ENCODE peak calls at places on chromosomes 11 and 22, in eight cellular contexts. N is memory B cell; C is LoVo; H is NCI-H1105; K is RPMI8226; O is EH; T is stimulated activated CD4-positive, alpha-beta T cell treated with anti-CD3 and anti-CD28 coated beads, TNF-alpha, amount 100 ng/mL, for 4 hours; D is SK-N-DZ. W is an unnamed sample.

GRCh38 chr11:29934115-29934638 is 82.7 kb downstream of the KCNA4 start:
- DNase-seq in D (no peak), T (no peak), K (no peak), H (no peak), O (no peak), N (no peak), C (no peak), W (no peak)

GRCh38 chr11:66637557-66638176 is 836 bp upstream of the RBM4 start:
- DNase-seq in O (peak; percentile 14), D (peak; percentile 18), T (no peak), N (no peak), H (no peak), K (no peak), C (peak; percentile 21), W (no peak)

GRCh38 chr22:42803454-42803853 is 53.6 kb downstream of the ARFGAP3 start:
- DNase-seq in H (no peak), C (no peak), T (no peak), K (no peak), D (no peak), O (no peak), N (no peak), W (no peak)

GRCh38 chr11:15378941-15379340 is 264.2 kb downstream of the INSC start:
- DNase-seq in T (no peak), N (no peak), D (no peak), O (no peak), H (no peak), K (no peak), C (no peak), W (no peak)

GRCh38 chr11:66221726-66222236 is 46.7 kb upstream of the RAB1B start:
- DNase-seq in O (no peak), K (no peak), H (no peak), D (no peak), C (no peak), N (no peak), T (no peak), W (peak; percentile 27)

GRCh38 chr11:46369458-46370152 is 11.9 kb upstream of the MDK start:
- DNase-seq in O (peak; percentile 76), N (no peak), C (peak; percentile 37), K (peak; percentile 51), D (peak; percentile 92), T (no peak), H (peak; percentile 38), W (no peak)

GRCh38 chr11:82557274-82557673 is 176.4 kb downstream of the FAM181B start:
- DNase-seq in D (no peak), N (peak; percentile 15), C (no peak), K (peak; percentile 86), H (no peak), O (no peak), T (no peak), W (peak; percentile 7)

GRCh38 chr11:64533501-64533900 is 57.5 kb upstream of the SLC22A12 start:
- DNase-seq in C (no peak), K (no peak), D (no peak), N (no peak), H (no peak), T (no peak), O (no peak), W (no peak)

GRCh38 chr11:76147106-76147735 is 59.1 kb downstream of the WNT11 start:
- DNase-seq in D (no peak), K (no peak), N (no peak), H (no peak), O (no peak), C (peak; percentile 69), T (no peak), W (no peak)

GRCh38 chr11:35087648-35088047 is 51.3 kb upstream of the CD44 start:
- DNase-seq in O (peak; percentile 26), T (no peak), H (no peak), N (no peak), K (no peak), D (no peak), C (no peak), W (no peak)

GRCh38 chr22:42468841-42469240 is 36.6 kb upstream of the NFAM1 start:
- DNase-seq in C (no peak), D (no peak), N (no peak), H (no peak), O (no peak), K (no peak), T (no peak), W (no peak)

GRCh38 chr22:21796863-21797262 is 61.3 kb upstream of the YPEL1 start:
- DNase-seq in H (no peak), C (no peak), N (no peak), T (no peak), O (no peak), K (no peak), D (no peak), W (no peak)

GRCh38 chr22:20957691-20958440 is 9.2 kb upstream of the AIFM3 start:
- DNase-seq in C (no peak), H (no peak), O (peak; percentile 41), K (no peak), D (no peak), T (no peak), N (no peak), W (no peak)

GRCh38 chr11:31387379-31387778 is 17.7 kb downstream of the DNAJC24 start:
- DNase-seq in T (no peak), C (no peak), K (no peak), O (peak; percentile 68), H (no peak), N (no peak), D (no peak), W (no peak)